ENCODE peak calls at places on chromosomes 16 and 17, in four cellular contexts. L, U, W and J are unnamed samples. For H3K4me1, the result is how much of the 10 kb centered on the place peaks cover.

GRCh38 chr17:76700627-76701470 is 9.9 kb downstream of the MXRA7 start:
- DNase-seq in L (no peak), U (no peak), W (peak), J (no peak)

GRCh38 chr17:39735882-39736281 is 1.9 kb upstream of the GRB7 start:
- DNase-seq in L (no peak), U (no peak), W (no peak), J (no peak)

GRCh38 chr16:68991075-68991474 is 114.4 kb upstream of the HAS3 start:
- DNase-seq in L (no peak), U (no peak), W (no peak), J (no peak)

GRCh38 chr17:30716461-30717289 is 107.8 kb downstream of the CRLF3 start:
- DNase-seq in L (peak), U (no peak), W (no peak), J (no peak)

GRCh38 chr16:75256059-75256870 is 4.8 kb upstream of the BCAR1 start:
- DNase-seq in L (peak), U (no peak), W (no peak), J (peak)

GRCh38 chr16:88334517-88335149 is 48.1 kb upstream of the ZNF469 start:
- DNase-seq in L (peak), U (no peak), W (no peak), J (no peak)

GRCh38 chr17:44071198-44071520 is 624 bp downstream of the G6PC3 start:
- DNase-seq in L (no peak), U (no peak), W (no peak), J (no peak)

GRCh38 chr17:13462673-13463124 is 139.0 kb downstream of the HS3ST3A1 start:
- DNase-seq in L (no peak), U (no peak), W (no peak), J (no peak)

GRCh38 chr17:48352630-48353029 is 77.4 kb downstream of the SKAP1 start:
- DNase-seq in L (no peak), U (no peak), W (no peak), J (no peak)

GRCh38 chr17:82021728-82022309 is 859 bp downstream of the CENPX start:
- DNase-seq in L (no peak), U (no peak), W (no peak), J (no peak)

GRCh38 chr16:15498427-15499175 is 64.2 kb downstream of the BMERB1 start:
- DNase-seq in L (no peak), U (no peak), W (no peak), J (no peak)

GRCh38 chr16:89222931-89223330 is 5.4 kb downstream of the ZNF778 start:
- DNase-seq in L (no peak), U (no peak), W (no peak), J (no peak)

GRCh38 chr17:348692-349425 is 3.7 kb downstream of the RPH3AL start:
- DNase-seq in L (peak), U (peak), W (no peak), J (no peak)

GRCh38 chr17:56834380-56835258 is 668 bp downstream of the DGKE start:
- DNase-seq in L (peak), U (no peak), W (peak), J (peak)

GRCh38 chr17:77684803-77685580 is 273.5 kb upstream of the TNRC6C start:
- DNase-seq in L (no peak), U (no peak), W (no peak), J (no peak)

GRCh38 chr16:89746043-89746442 is 24.7 kb downstream of the ZNF276 start:
- DNase-seq in L (no peak), U (no peak), W (no peak), J (no peak)

GRCh38 chr17:39208136-39208535 is 8.1 kb downstream of the RPL19 start:
- DNase-seq in L (peak), U (peak), W (no peak), J (no peak)

GRCh38 chr16:1771864-1772361 is 570 bp upstream of the NME3 start:
- DNase-seq in L (no peak), U (no peak), W (no peak), J (no peak)

GRCh38 chr16:3879258-3879886 is 1.1 kb downstream of the CREBBP start:
- DNase-seq in L (peak), U (no peak), W (no peak), J (peak)

GRCh38 chr16:3182608-3183444 is 5.2 kb upstream of the OR1F1 start:
- DNase-seq in L (no peak), U (no peak), W (no peak), J (no peak)

GRCh38 chr17:77535435-77535834 is 394.7 kb downstream of the SEC14L1 start:
- DNase-seq in L (no peak), U (no peak), W (no peak), J (no peak)

GRCh38 chr16:9521749-9522370 is 430.4 kb downstream of the HAPSTR1 start:
- DNase-seq in L (no peak), U (no peak), W (no peak), J (no peak)

GRCh38 chr17:80070375-80071115 is 30.8 kb upstream of the GAA start:
- DNase-seq in L (no peak), U (no peak), W (no peak), J (no peak)

GRCh38 chr16:74700206-74701040 is at the start of gene MLKL:
- DNase-seq in L (peak), U (peak), W (peak), J (peak)

GRCh38 chr16:63461248-63461841 is 1425.1 kb upstream of the CDH8 start:
- DNase-seq in L (no peak), U (no peak), W (no peak), J (no peak)

GRCh38 chr16:11133344-11133921 is 122.6 kb downstream of the SOCS1 start:
- DNase-seq in L (no peak), U (peak), W (peak), J (peak)

GRCh38 chr16:11135167-11135973 is 120.6 kb downstream of the SOCS1 start:
- DNase-seq in L (no peak), U (no peak), W (no peak), J (no peak)

GRCh38 chr16:11131706-11132105 is 124.3 kb downstream of the SOCS1 start:
- DNase-seq in L (no peak), U (no peak), W (peak), J (no peak)

GRCh38 chr16:11136600-11136999 is 119.4 kb downstream of the SOCS1 start:
- DNase-seq in L (no peak), U (no peak), W (no peak), J (no peak)

GRCh38 chr16:11134722-11135121 is 121.3 kb downstream of the SOCS1 start:
- DNase-seq in L (no peak), U (no peak), W (no peak), J (no peak)
- H3K4me1 ChIP-seq in L (half or more), U (under half), W (under half), J (under half)

GRCh38 chr17:18999394-18999793 is 5.2 kb downstream of the FAM83G start:
- DNase-seq in L (no peak), U (no peak), W (no peak), J (no peak)

GRCh38 chr17:18995220-18995619 is 9.3 kb downstream of the FAM83G start:
- DNase-seq in L (no peak), U (no peak), W (no peak), J (no peak)

GRCh38 chr17:18996458-18996857 is 8.1 kb downstream of the FAM83G start:
- DNase-seq in L (no peak), U (no peak), W (no peak), J (no peak)

GRCh38 chr17:18999911-19000310 is 4.7 kb downstream of the FAM83G start:
- DNase-seq in L (peak), U (no peak), W (no peak), J (no peak)

DNA sequence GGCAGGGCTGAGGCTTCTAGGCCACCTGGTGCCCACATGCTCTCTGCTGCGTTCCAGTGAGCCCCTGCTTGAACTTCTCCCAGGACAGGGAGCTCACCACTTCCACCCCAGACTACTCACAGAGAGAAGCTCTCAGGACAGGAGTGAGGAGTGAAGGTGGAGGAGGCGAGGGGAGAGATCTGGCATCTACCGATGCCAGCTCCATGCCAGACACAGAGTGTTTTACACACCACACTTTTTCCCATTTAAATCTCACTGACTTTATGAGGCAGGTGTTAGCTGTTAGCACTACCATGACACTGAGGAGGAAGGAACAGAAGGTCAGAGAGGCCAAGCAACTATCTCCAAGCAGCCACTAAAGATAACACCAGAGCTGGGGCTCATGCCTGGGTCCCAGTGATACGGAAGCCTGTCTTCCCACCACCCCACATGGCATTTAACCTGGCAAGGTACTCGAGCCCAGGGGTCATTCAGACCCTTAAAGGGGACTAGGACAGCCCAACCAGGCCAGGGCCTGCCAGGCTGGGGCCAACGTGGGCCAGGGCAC is 6.8 kb downstream of the FAM83G start:
- DNase-seq in L (peak), U (no peak), W (no peak), J (no peak)
- H3K4me1 ChIP-seq in L (under half), U (under half), W (under half), J (under half)

DNA sequence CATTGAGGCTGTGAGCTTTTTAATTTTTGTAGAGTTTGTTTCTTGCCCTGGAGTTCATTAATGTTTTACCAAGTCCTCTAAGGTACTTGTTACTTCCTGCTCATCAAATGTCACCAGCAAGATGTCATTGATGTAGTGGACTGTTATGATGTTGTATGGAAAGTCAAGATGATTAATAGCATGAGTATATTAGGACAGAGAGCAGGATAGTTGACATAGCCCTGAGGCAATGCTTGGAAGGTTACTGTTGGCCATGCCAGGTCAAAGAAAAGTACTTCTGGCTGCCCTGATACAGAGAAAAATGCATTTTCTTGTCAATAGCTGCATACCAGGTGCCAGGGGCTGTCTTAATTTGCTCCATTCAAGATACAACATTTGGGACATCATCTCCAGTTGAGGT is 6.7 kb downstream of the KRTAP1-5 start:
- DNase-seq in L (no peak), U (no peak), W (no peak), J (no peak)
- H3K4me1 ChIP-seq in L (under half), U (under half), W (under half), J (under half)

DNA sequence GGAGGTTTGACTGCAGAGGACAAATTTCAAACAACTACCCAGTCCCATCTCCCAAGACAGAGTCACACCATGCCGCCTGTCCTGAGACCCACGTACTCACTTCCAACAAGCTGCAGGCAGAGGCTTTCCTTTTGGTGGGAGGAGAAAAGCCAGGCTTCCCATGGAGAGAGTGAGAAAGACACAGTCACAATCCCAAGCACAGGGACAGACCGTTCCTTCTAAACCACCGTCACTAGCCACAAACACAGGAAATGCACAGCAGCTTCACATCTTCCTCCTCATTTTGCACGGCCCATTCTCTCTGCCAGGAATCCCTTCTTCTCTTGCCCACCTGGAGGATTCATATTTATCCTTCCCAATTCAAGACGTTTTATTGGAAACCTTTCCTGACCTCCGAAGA is 87.8 kb downstream of the XYLT1 start:
- DNase-seq in L (no peak), U (no peak), W (no peak), J (no peak)
- H3K4me1 ChIP-seq in L (half or more), U (under half), W (under half), J (under half)

GRCh38 chr17:37342589-37342988 is 33.2 kb upstream of the C17orf78 start:
- DNase-seq in L (no peak), U (no peak), W (no peak), J (no peak)
- H3K4me1 ChIP-seq in L (under half), U (under half), W (under half), J (under half)

DNA sequence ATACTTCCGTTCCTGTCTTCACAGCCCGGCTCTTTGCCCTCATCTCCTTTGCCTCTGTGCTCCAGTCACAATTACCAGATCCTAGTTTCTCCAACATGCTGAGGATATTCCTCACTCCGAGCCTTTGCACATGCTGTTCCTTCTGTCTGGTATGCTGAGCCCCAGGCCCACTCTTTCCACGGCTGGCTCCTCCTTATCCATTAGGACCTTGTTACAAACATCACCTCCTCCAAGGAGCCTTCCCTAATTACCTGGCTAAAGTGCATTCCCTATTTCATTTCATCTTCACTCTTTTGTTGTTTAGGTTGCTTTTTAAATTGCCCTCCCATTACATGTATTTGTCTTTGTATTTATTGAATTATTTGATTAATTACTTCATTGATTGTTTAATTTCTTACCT is 14.9 kb upstream of the ADGRG1 start:
- DNase-seq in L (no peak), U (no peak), W (no peak), J (peak)
- H3K4me1 ChIP-seq in L (under half), U (under half), W (under half), J (under half)

GRCh38 chr16:50161950-50162349 is 8.8 kb downstream of the TENT4B start:
- DNase-seq in L (no peak), U (no peak), W (no peak), J (no peak)
- H3K4me1 ChIP-seq in L (half or more), U (under half), W (under half), J (half or more)

DNA sequence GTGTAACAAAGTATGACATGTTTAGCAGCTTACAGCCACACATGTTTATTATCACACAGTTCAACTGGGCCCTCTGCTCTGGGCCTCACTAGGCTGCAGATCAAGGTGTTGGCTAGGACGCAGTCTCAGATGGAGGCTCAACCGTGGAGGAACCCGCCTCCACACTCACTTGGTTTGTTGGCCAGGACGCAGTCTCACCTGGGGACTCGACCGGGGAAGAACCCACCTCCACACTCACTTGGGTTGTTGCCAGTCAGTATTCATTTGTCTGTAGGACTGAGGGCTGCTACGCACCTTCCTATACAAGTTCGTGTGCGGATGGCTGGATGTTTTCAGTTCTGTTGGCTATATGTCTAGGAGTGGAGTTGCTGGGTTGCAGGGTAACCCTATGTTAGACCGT is 240.7 kb upstream of the CIBAR2 start:
- DNase-seq in L (no peak), U (no peak), W (no peak), J (no peak)
- H3K4me1 ChIP-seq in L (under half), U (under half), W (under half), J (under half)

GRCh38 chr17:75390982-75391381 is 14.5 kb downstream of the GRB2 start:
- DNase-seq in L (no peak), U (no peak), W (no peak), J (no peak)

GRCh38 chr17:75384751-75385150 is 20.7 kb downstream of the GRB2 start:
- DNase-seq in L (no peak), U (no peak), W (no peak), J (no peak)

GRCh38 chr17:75392559-75392958 is 12.9 kb downstream of the GRB2 start:
- DNase-seq in L (no peak), U (no peak), W (no peak), J (no peak)

GRCh38 chr17:75386430-75386829 is 19.0 kb downstream of the GRB2 start:
- DNase-seq in L (no peak), U (no peak), W (no peak), J (no peak)

DNA sequence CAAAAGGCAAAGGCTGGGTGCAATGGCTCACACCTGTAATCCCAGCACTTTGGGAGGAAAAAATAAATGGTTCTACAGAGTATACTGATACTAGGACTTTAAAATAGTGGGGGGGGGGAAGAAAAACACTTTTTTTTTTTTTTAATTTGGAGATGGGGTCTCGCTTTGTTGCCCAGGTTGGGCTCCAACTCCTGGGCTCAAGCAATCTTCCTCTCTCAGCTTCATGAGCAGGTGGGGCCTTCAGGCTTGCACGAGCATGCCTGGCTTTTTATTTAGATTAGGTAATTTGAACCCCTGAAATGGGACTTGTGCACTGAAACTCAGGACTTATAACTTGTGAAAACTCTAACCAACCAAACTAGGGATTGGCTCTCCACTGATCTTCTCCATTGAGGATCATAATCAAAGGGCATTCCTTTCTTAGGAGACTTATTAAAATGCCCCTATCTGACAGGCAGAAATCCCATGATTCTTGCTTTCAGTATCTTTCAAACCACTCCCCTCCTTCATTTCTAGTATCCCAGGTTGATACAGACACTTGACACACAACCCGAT is 16.9 kb downstream of the GRB2 start:
- DNase-seq in L (no peak), U (no peak), W (no peak), J (no peak)
- H3K4me1 ChIP-seq in L (half or more), U (under half), W (under half), J (under half)